ENCODE peak calls at places on chromosomes 1 and 21, in nine cellular contexts. One of them, this sample, is unnamed.

GRCh38 chr1:61114178-61114870 is 32.0 kb downstream of the NFIA start:
- DNase-seq in epithelial cell of esophagus: no peak
- DNase-seq in NCI-H2081: no peak
- DNase-seq in activated T-helper 1 cell treated with anti-CD3 and anti-CD28 coated beads, Interleukin-12 subunit alpha, Interleukin-12 subunit beta, Interleukin-2, Interleukin-4 antibody, amounts not matched to agents 30 ng/mL and 10 ng/mL and 1 ng/mL, durations not matched to agents 14 hours and 24 hours and 36 hours: no peak
- DNase-seq in CD4-positive, alpha-beta T cell: no peak
- DNase-seq in stimulated activated naive CD8-positive, alpha-beta T cell treated with anti-CD3 and anti-CD28 coated beads, Interleukin-15, amount 100 ng/mL, for 72 hours: no peak
- DNase-seq in dermis blood vessel endothelial cell: no peak
- DNase-seq in gastrocnemius medialis: no peak
- DNase-seq in astrocyte of the cerebellum: no peak
- DNase-seq in this sample: no peak

GRCh38 chr1:70487910-70488665 is 77.0 kb downstream of the CTH start:
- DNase-seq in astrocyte of the cerebellum: no peak
- DNase-seq in dermis blood vessel endothelial cell: peak
- DNase-seq in gastrocnemius medialis: no peak
- DNase-seq in activated T-helper 1 cell treated with anti-CD3 and anti-CD28 coated beads, Interleukin-12 subunit alpha, Interleukin-12 subunit beta, Interleukin-2, Interleukin-4 antibody, amounts not matched to agents 30 ng/mL and 10 ng/mL and 1 ng/mL, durations not matched to agents 14 hours and 24 hours and 36 hours: no peak
- DNase-seq in NCI-H2081: peak
- DNase-seq in stimulated activated naive CD8-positive, alpha-beta T cell treated with anti-CD3 and anti-CD28 coated beads, Interleukin-15, amount 100 ng/mL, for 72 hours: peak
- DNase-seq in epithelial cell of esophagus: peak
- DNase-seq in CD4-positive, alpha-beta T cell: no peak
- DNase-seq in this sample: no peak

GRCh38 chr1:28114844-28115243 is 26.4 kb upstream of the EYA3 start:
- DNase-seq in activated T-helper 1 cell treated with anti-CD3 and anti-CD28 coated beads, Interleukin-12 subunit alpha, Interleukin-12 subunit beta, Interleukin-2, Interleukin-4 antibody, amounts not matched to agents 30 ng/mL and 10 ng/mL and 1 ng/mL, durations not matched to agents 14 hours and 24 hours and 36 hours: no peak
- DNase-seq in gastrocnemius medialis: no peak
- DNase-seq in epithelial cell of esophagus: no peak
- DNase-seq in dermis blood vessel endothelial cell: no peak
- DNase-seq in CD4-positive, alpha-beta T cell: no peak
- DNase-seq in NCI-H2081: no peak
- DNase-seq in astrocyte of the cerebellum: no peak
- DNase-seq in stimulated activated naive CD8-positive, alpha-beta T cell treated with anti-CD3 and anti-CD28 coated beads, Interleukin-15, amount 100 ng/mL, for 72 hours: no peak
- DNase-seq in this sample: no peak

GRCh38 chr1:224387302-224387912 is 30.7 kb downstream of the CNIH4 start:
- DNase-seq in gastrocnemius medialis: no peak
- DNase-seq in epithelial cell of esophagus: no peak
- DNase-seq in dermis blood vessel endothelial cell: no peak
- DNase-seq in stimulated activated naive CD8-positive, alpha-beta T cell treated with anti-CD3 and anti-CD28 coated beads, Interleukin-15, amount 100 ng/mL, for 72 hours: no peak
- DNase-seq in activated T-helper 1 cell treated with anti-CD3 and anti-CD28 coated beads, Interleukin-12 subunit alpha, Interleukin-12 subunit beta, Interleukin-2, Interleukin-4 antibody, amounts not matched to agents 30 ng/mL and 10 ng/mL and 1 ng/mL, durations not matched to agents 14 hours and 24 hours and 36 hours: no peak
- DNase-seq in astrocyte of the cerebellum: no peak
- DNase-seq in CD4-positive, alpha-beta T cell: no peak
- DNase-seq in NCI-H2081: no peak
- DNase-seq in this sample: no peak

GRCh38 chr1:150487763-150488115 is 520 bp downstream of the TARS2 start:
- DNase-seq in gastrocnemius medialis: no peak
- DNase-seq in CD4-positive, alpha-beta T cell: peak
- DNase-seq in NCI-H2081: peak
- DNase-seq in epithelial cell of esophagus: no peak
- DNase-seq in astrocyte of the cerebellum: no peak
- DNase-seq in activated T-helper 1 cell treated with anti-CD3 and anti-CD28 coated beads, Interleukin-12 subunit alpha, Interleukin-12 subunit beta, Interleukin-2, Interleukin-4 antibody, amounts not matched to agents 30 ng/mL and 10 ng/mL and 1 ng/mL, durations not matched to agents 14 hours and 24 hours and 36 hours: no peak
- DNase-seq in stimulated activated naive CD8-positive, alpha-beta T cell treated with anti-CD3 and anti-CD28 coated beads, Interleukin-15, amount 100 ng/mL, for 72 hours: no peak
- DNase-seq in dermis blood vessel endothelial cell: peak
- DNase-seq in this sample: no peak

GRCh38 chr21:31459457-31459856 is 115.4 kb upstream of the TIAM1 start:
- DNase-seq in gastrocnemius medialis: no peak
- DNase-seq in stimulated activated naive CD8-positive, alpha-beta T cell treated with anti-CD3 and anti-CD28 coated beads, Interleukin-15, amount 100 ng/mL, for 72 hours: no peak
- DNase-seq in CD4-positive, alpha-beta T cell: no peak
- DNase-seq in NCI-H2081: no peak
- DNase-seq in activated T-helper 1 cell treated with anti-CD3 and anti-CD28 coated beads, Interleukin-12 subunit alpha, Interleukin-12 subunit beta, Interleukin-2, Interleukin-4 antibody, amounts not matched to agents 30 ng/mL and 10 ng/mL and 1 ng/mL, durations not matched to agents 14 hours and 24 hours and 36 hours: no peak
- DNase-seq in epithelial cell of esophagus: peak
- DNase-seq in astrocyte of the cerebellum: no peak
- DNase-seq in dermis blood vessel endothelial cell: no peak
- DNase-seq in this sample: no peak

GRCh38 chr1:35590476-35591040 is 17.4 kb downstream of the TFAP2E start:
- DNase-seq in astrocyte of the cerebellum: no peak
- DNase-seq in stimulated activated naive CD8-positive, alpha-beta T cell treated with anti-CD3 and anti-CD28 coated beads, Interleukin-15, amount 100 ng/mL, for 72 hours: peak
- DNase-seq in activated T-helper 1 cell treated with anti-CD3 and anti-CD28 coated beads, Interleukin-12 subunit alpha, Interleukin-12 subunit beta, Interleukin-2, Interleukin-4 antibody, amounts not matched to agents 30 ng/mL and 10 ng/mL and 1 ng/mL, durations not matched to agents 14 hours and 24 hours and 36 hours: no peak
- DNase-seq in dermis blood vessel endothelial cell: no peak
- DNase-seq in CD4-positive, alpha-beta T cell: no peak
- DNase-seq in gastrocnemius medialis: no peak
- DNase-seq in epithelial cell of esophagus: no peak
- DNase-seq in NCI-H2081: no peak
- DNase-seq in this sample: no peak

GRCh38 chr1:25484096-25484495 is 53.4 kb downstream of the MACO1 start:
- DNase-seq in CD4-positive, alpha-beta T cell: no peak
- DNase-seq in activated T-helper 1 cell treated with anti-CD3 and anti-CD28 coated beads, Interleukin-12 subunit alpha, Interleukin-12 subunit beta, Interleukin-2, Interleukin-4 antibody, amounts not matched to agents 30 ng/mL and 10 ng/mL and 1 ng/mL, durations not matched to agents 14 hours and 24 hours and 36 hours: no peak
- DNase-seq in gastrocnemius medialis: peak
- DNase-seq in astrocyte of the cerebellum: no peak
- DNase-seq in NCI-H2081: no peak
- DNase-seq in epithelial cell of esophagus: no peak
- DNase-seq in dermis blood vessel endothelial cell: no peak
- DNase-seq in stimulated activated naive CD8-positive, alpha-beta T cell treated with anti-CD3 and anti-CD28 coated beads, Interleukin-15, amount 100 ng/mL, for 72 hours: no peak
- DNase-seq in this sample: no peak

GRCh38 chr1:65904681-65905083 is 112.0 kb downstream of the PDE4B start:
- DNase-seq in stimulated activated naive CD8-positive, alpha-beta T cell treated with anti-CD3 and anti-CD28 coated beads, Interleukin-15, amount 100 ng/mL, for 72 hours: no peak
- DNase-seq in activated T-helper 1 cell treated with anti-CD3 and anti-CD28 coated beads, Interleukin-12 subunit alpha, Interleukin-12 subunit beta, Interleukin-2, Interleukin-4 antibody, amounts not matched to agents 30 ng/mL and 10 ng/mL and 1 ng/mL, durations not matched to agents 14 hours and 24 hours and 36 hours: no peak
- DNase-seq in CD4-positive, alpha-beta T cell: no peak
- DNase-seq in NCI-H2081: no peak
- DNase-seq in astrocyte of the cerebellum: no peak
- DNase-seq in epithelial cell of esophagus: peak
- DNase-seq in gastrocnemius medialis: no peak
- DNase-seq in dermis blood vessel endothelial cell: no peak
- DNase-seq in this sample: peak

GRCh38 chr1:169201084-169201619 is 94.7 kb downstream of the ATP1B1 start:
- DNase-seq in stimulated activated naive CD8-positive, alpha-beta T cell treated with anti-CD3 and anti-CD28 coated beads, Interleukin-15, amount 100 ng/mL, for 72 hours: no peak
- DNase-seq in activated T-helper 1 cell treated with anti-CD3 and anti-CD28 coated beads, Interleukin-12 subunit alpha, Interleukin-12 subunit beta, Interleukin-2, Interleukin-4 antibody, amounts not matched to agents 30 ng/mL and 10 ng/mL and 1 ng/mL, durations not matched to agents 14 hours and 24 hours and 36 hours: no peak
- DNase-seq in NCI-H2081: no peak
- DNase-seq in epithelial cell of esophagus: peak
- DNase-seq in gastrocnemius medialis: no peak
- DNase-seq in astrocyte of the cerebellum: peak
- DNase-seq in CD4-positive, alpha-beta T cell: no peak
- DNase-seq in dermis blood vessel endothelial cell: no peak
- DNase-seq in this sample: no peak

GRCh38 chr1:75308365-75308764 is 174.2 kb downstream of the LHX8 start:
- DNase-seq in astrocyte of the cerebellum: no peak
- DNase-seq in CD4-positive, alpha-beta T cell: no peak
- DNase-seq in epithelial cell of esophagus: no peak
- DNase-seq in dermis blood vessel endothelial cell: no peak
- DNase-seq in gastrocnemius medialis: no peak
- DNase-seq in NCI-H2081: no peak
- DNase-seq in activated T-helper 1 cell treated with anti-CD3 and anti-CD28 coated beads, Interleukin-12 subunit alpha, Interleukin-12 subunit beta, Interleukin-2, Interleukin-4 antibody, amounts not matched to agents 30 ng/mL and 10 ng/mL and 1 ng/mL, durations not matched to agents 14 hours and 24 hours and 36 hours: no peak
- DNase-seq in stimulated activated naive CD8-positive, alpha-beta T cell treated with anti-CD3 and anti-CD28 coated beads, Interleukin-15, amount 100 ng/mL, for 72 hours: no peak
- DNase-seq in this sample: no peak

GRCh38 chr1:97919568-97920261 is 1.1 kb downstream of the DPYD start:
- DNase-seq in gastrocnemius medialis: no peak
- DNase-seq in stimulated activated naive CD8-positive, alpha-beta T cell treated with anti-CD3 and anti-CD28 coated beads, Interleukin-15, amount 100 ng/mL, for 72 hours: no peak
- DNase-seq in dermis blood vessel endothelial cell: peak
- DNase-seq in NCI-H2081: no peak
- DNase-seq in activated T-helper 1 cell treated with anti-CD3 and anti-CD28 coated beads, Interleukin-12 subunit alpha, Interleukin-12 subunit beta, Interleukin-2, Interleukin-4 antibody, amounts not matched to agents 30 ng/mL and 10 ng/mL and 1 ng/mL, durations not matched to agents 14 hours and 24 hours and 36 hours: no peak
- DNase-seq in astrocyte of the cerebellum: no peak
- DNase-seq in epithelial cell of esophagus: no peak
- DNase-seq in CD4-positive, alpha-beta T cell: no peak
- DNase-seq in this sample: no peak

GRCh38 chr1:220990417-220991337 is 111.4 kb downstream of the HLX start:
- DNase-seq in activated T-helper 1 cell treated with anti-CD3 and anti-CD28 coated beads, Interleukin-12 subunit alpha, Interleukin-12 subunit beta, Interleukin-2, Interleukin-4 antibody, amounts not matched to agents 30 ng/mL and 10 ng/mL and 1 ng/mL, durations not matched to agents 14 hours and 24 hours and 36 hours: no peak
- DNase-seq in CD4-positive, alpha-beta T cell: no peak
- DNase-seq in astrocyte of the cerebellum: no peak
- DNase-seq in stimulated activated naive CD8-positive, alpha-beta T cell treated with anti-CD3 and anti-CD28 coated beads, Interleukin-15, amount 100 ng/mL, for 72 hours: no peak
- DNase-seq in NCI-H2081: no peak
- DNase-seq in gastrocnemius medialis: no peak
- DNase-seq in epithelial cell of esophagus: peak
- DNase-seq in dermis blood vessel endothelial cell: peak
- DNase-seq in this sample: peak

GRCh38 chr1:15866696-15867687 is 19.5 kb downstream of the SPEN start:
- DNase-seq in epithelial cell of esophagus: no peak
- DNase-seq in NCI-H2081: no peak
- DNase-seq in astrocyte of the cerebellum: peak
- DNase-seq in CD4-positive, alpha-beta T cell: no peak
- DNase-seq in dermis blood vessel endothelial cell: no peak
- DNase-seq in gastrocnemius medialis: no peak
- DNase-seq in activated T-helper 1 cell treated with anti-CD3 and anti-CD28 coated beads, Interleukin-12 subunit alpha, Interleukin-12 subunit beta, Interleukin-2, Interleukin-4 antibody, amounts not matched to agents 30 ng/mL and 10 ng/mL and 1 ng/mL, durations not matched to agents 14 hours and 24 hours and 36 hours: no peak
- DNase-seq in stimulated activated naive CD8-positive, alpha-beta T cell treated with anti-CD3 and anti-CD28 coated beads, Interleukin-15, amount 100 ng/mL, for 72 hours: no peak
- DNase-seq in this sample: no peak

GRCh38 chr1:30101016-30101415 is 622.4 kb downstream of the MATN1 start:
- DNase-seq in epithelial cell of esophagus: no peak
- DNase-seq in dermis blood vessel endothelial cell: no peak
- DNase-seq in NCI-H2081: no peak
- DNase-seq in CD4-positive, alpha-beta T cell: no peak
- DNase-seq in gastrocnemius medialis: no peak
- DNase-seq in astrocyte of the cerebellum: no peak
- DNase-seq in stimulated activated naive CD8-positive, alpha-beta T cell treated with anti-CD3 and anti-CD28 coated beads, Interleukin-15, amount 100 ng/mL, for 72 hours: no peak
- DNase-seq in activated T-helper 1 cell treated with anti-CD3 and anti-CD28 coated beads, Interleukin-12 subunit alpha, Interleukin-12 subunit beta, Interleukin-2, Interleukin-4 antibody, amounts not matched to agents 30 ng/mL and 10 ng/mL and 1 ng/mL, durations not matched to agents 14 hours and 24 hours and 36 hours: no peak
- DNase-seq in this sample: no peak

GRCh38 chr1:77834771-77835334 is 53.6 kb upstream of the NEXN start:
- DNase-seq in epithelial cell of esophagus: peak
- DNase-seq in activated T-helper 1 cell treated with anti-CD3 and anti-CD28 coated beads, Interleukin-12 subunit alpha, Interleukin-12 subunit beta, Interleukin-2, Interleukin-4 antibody, amounts not matched to agents 30 ng/mL and 10 ng/mL and 1 ng/mL, durations not matched to agents 14 hours and 24 hours and 36 hours: no peak
- DNase-seq in NCI-H2081: no peak
- DNase-seq in gastrocnemius medialis: peak
- DNase-seq in CD4-positive, alpha-beta T cell: no peak
- DNase-seq in stimulated activated naive CD8-positive, alpha-beta T cell treated with anti-CD3 and anti-CD28 coated beads, Interleukin-15, amount 100 ng/mL, for 72 hours: no peak
- DNase-seq in dermis blood vessel endothelial cell: peak
- DNase-seq in astrocyte of the cerebellum: no peak
- DNase-seq in this sample: peak

GRCh38 chr1:168135982-168136708 is 585 bp downstream of the GPR161 start:
- DNase-seq in activated T-helper 1 cell treated with anti-CD3 and anti-CD28 coated beads, Interleukin-12 subunit alpha, Interleukin-12 subunit beta, Interleukin-2, Interleukin-4 antibody, amounts not matched to agents 30 ng/mL and 10 ng/mL and 1 ng/mL, durations not matched to agents 14 hours and 24 hours and 36 hours: no peak
- DNase-seq in gastrocnemius medialis: no peak
- DNase-seq in NCI-H2081: no peak
- DNase-seq in astrocyte of the cerebellum: no peak
- DNase-seq in stimulated activated naive CD8-positive, alpha-beta T cell treated with anti-CD3 and anti-CD28 coated beads, Interleukin-15, amount 100 ng/mL, for 72 hours: peak
- DNase-seq in CD4-positive, alpha-beta T cell: no peak
- DNase-seq in epithelial cell of esophagus: peak
- DNase-seq in dermis blood vessel endothelial cell: peak
- DNase-seq in this sample: peak

GRCh38 chr1:165697491-165697880 is 876 bp downstream of the ALDH9A1 start:
- DNase-seq in activated T-helper 1 cell treated with anti-CD3 and anti-CD28 coated beads, Interleukin-12 subunit alpha, Interleukin-12 subunit beta, Interleukin-2, Interleukin-4 antibody, amounts not matched to agents 30 ng/mL and 10 ng/mL and 1 ng/mL, durations not matched to agents 14 hours and 24 hours and 36 hours: no peak
- DNase-seq in gastrocnemius medialis: no peak
- DNase-seq in CD4-positive, alpha-beta T cell: no peak
- DNase-seq in dermis blood vessel endothelial cell: no peak
- DNase-seq in NCI-H2081: no peak
- DNase-seq in stimulated activated naive CD8-positive, alpha-beta T cell treated with anti-CD3 and anti-CD28 coated beads, Interleukin-15, amount 100 ng/mL, for 72 hours: no peak
- DNase-seq in astrocyte of the cerebellum: no peak
- DNase-seq in epithelial cell of esophagus: peak
- DNase-seq in this sample: no peak

GRCh38 chr1:43454270-43455011 is 710 bp upstream of the HYI start:
- DNase-seq in NCI-H2081: peak
- DNase-seq in CD4-positive, alpha-beta T cell: peak
- DNase-seq in activated T-helper 1 cell treated with anti-CD3 and anti-CD28 coated beads, Interleukin-12 subunit alpha, Interleukin-12 subunit beta, Interleukin-2, Interleukin-4 antibody, amounts not matched to agents 30 ng/mL and 10 ng/mL and 1 ng/mL, durations not matched to agents 14 hours and 24 hours and 36 hours: peak
- DNase-seq in astrocyte of the cerebellum: peak
- DNase-seq in gastrocnemius medialis: peak
- DNase-seq in dermis blood vessel endothelial cell: peak
- DNase-seq in stimulated activated naive CD8-positive, alpha-beta T cell treated with anti-CD3 and anti-CD28 coated beads, Interleukin-15, amount 100 ng/mL, for 72 hours: peak
- DNase-seq in epithelial cell of esophagus: peak
- DNase-seq in this sample: peak

GRCh38 chr1:165629848-165630628 is 996 bp upstream of the MGST3 start:
- DNase-seq in stimulated activated naive CD8-positive, alpha-beta T cell treated with anti-CD3 and anti-CD28 coated beads, Interleukin-15, amount 100 ng/mL, for 72 hours: no peak
- DNase-seq in astrocyte of the cerebellum: no peak
- DNase-seq in gastrocnemius medialis: peak
- DNase-seq in NCI-H2081: peak
- DNase-seq in CD4-positive, alpha-beta T cell: no peak
- DNase-seq in activated T-helper 1 cell treated with anti-CD3 and anti-CD28 coated beads, Interleukin-12 subunit alpha, Interleukin-12 subunit beta, Interleukin-2, Interleukin-4 antibody, amounts not matched to agents 30 ng/mL and 10 ng/mL and 1 ng/mL, durations not matched to agents 14 hours and 24 hours and 36 hours: no peak
- DNase-seq in epithelial cell of esophagus: no peak
- DNase-seq in dermis blood vessel endothelial cell: no peak
- DNase-seq in this sample: no peak

GRCh38 chr1:109959974-109960744 is 24.4 kb upstream of the AHCYL1 start:
- DNase-seq in CD4-positive, alpha-beta T cell: no peak
- DNase-seq in stimulated activated naive CD8-positive, alpha-beta T cell treated with anti-CD3 and anti-CD28 coated beads, Interleukin-15, amount 100 ng/mL, for 72 hours: no peak
- DNase-seq in astrocyte of the cerebellum: no peak
- DNase-seq in activated T-helper 1 cell treated with anti-CD3 and anti-CD28 coated beads, Interleukin-12 subunit alpha, Interleukin-12 subunit beta, Interleukin-2, Interleukin-4 antibody, amounts not matched to agents 30 ng/mL and 10 ng/mL and 1 ng/mL, durations not matched to agents 14 hours and 24 hours and 36 hours: no peak
- DNase-seq in epithelial cell of esophagus: peak
- DNase-seq in dermis blood vessel endothelial cell: no peak
- DNase-seq in gastrocnemius medialis: no peak
- DNase-seq in NCI-H2081: peak
- DNase-seq in this sample: peak

GRCh38 chr1:221862971-221863370 is 121.1 kb upstream of the DUSP10 start:
- DNase-seq in dermis blood vessel endothelial cell: no peak
- DNase-seq in NCI-H2081: no peak
- DNase-seq in stimulated activated naive CD8-positive, alpha-beta T cell treated with anti-CD3 and anti-CD28 coated beads, Interleukin-15, amount 100 ng/mL, for 72 hours: no peak
- DNase-seq in epithelial cell of esophagus: no peak
- DNase-seq in astrocyte of the cerebellum: no peak
- DNase-seq in gastrocnemius medialis: peak
- DNase-seq in activated T-helper 1 cell treated with anti-CD3 and anti-CD28 coated beads, Interleukin-12 subunit alpha, Interleukin-12 subunit beta, Interleukin-2, Interleukin-4 antibody, amounts not matched to agents 30 ng/mL and 10 ng/mL and 1 ng/mL, durations not matched to agents 14 hours and 24 hours and 36 hours: no peak
- DNase-seq in CD4-positive, alpha-beta T cell: no peak
- DNase-seq in this sample: no peak

GRCh38 chr1:211829343-211830054 is 1.1 kb downstream of the LPGAT1 start:
- DNase-seq in astrocyte of the cerebellum: no peak
- DNase-seq in NCI-H2081: no peak
- DNase-seq in epithelial cell of esophagus: peak
- DNase-seq in gastrocnemius medialis: no peak
- DNase-seq in CD4-positive, alpha-beta T cell: no peak
- DNase-seq in dermis blood vessel endothelial cell: peak
- DNase-seq in activated T-helper 1 cell treated with anti-CD3 and anti-CD28 coated beads, Interleukin-12 subunit alpha, Interleukin-12 subunit beta, Interleukin-2, Interleukin-4 antibody, amounts not matched to agents 30 ng/mL and 10 ng/mL and 1 ng/mL, durations not matched to agents 14 hours and 24 hours and 36 hours: no peak
- DNase-seq in stimulated activated naive CD8-positive, alpha-beta T cell treated with anti-CD3 and anti-CD28 coated beads, Interleukin-15, amount 100 ng/mL, for 72 hours: no peak
- DNase-seq in this sample: peak

GRCh38 chr1:15833069-15833679 is 14.3 kb upstream of the SPEN start:
- DNase-seq in epithelial cell of esophagus: peak
- DNase-seq in NCI-H2081: peak
- DNase-seq in CD4-positive, alpha-beta T cell: peak
- DNase-seq in gastrocnemius medialis: peak
- DNase-seq in activated T-helper 1 cell treated with anti-CD3 and anti-CD28 coated beads, Interleukin-12 subunit alpha, Interleukin-12 subunit beta, Interleukin-2, Interleukin-4 antibody, amounts not matched to agents 30 ng/mL and 10 ng/mL and 1 ng/mL, durations not matched to agents 14 hours and 24 hours and 36 hours: peak
- DNase-seq in dermis blood vessel endothelial cell: peak
- DNase-seq in astrocyte of the cerebellum: no peak
- DNase-seq in stimulated activated naive CD8-positive, alpha-beta T cell treated with anti-CD3 and anti-CD28 coated beads, Interleukin-15, amount 100 ng/mL, for 72 hours: peak
- DNase-seq in this sample: peak

GRCh38 chr1:202207292-202207691 is 13.7 kb downstream of the LGR6 start:
- DNase-seq in astrocyte of the cerebellum: peak
- DNase-seq in activated T-helper 1 cell treated with anti-CD3 and anti-CD28 coated beads, Interleukin-12 subunit alpha, Interleukin-12 subunit beta, Interleukin-2, Interleukin-4 antibody, amounts not matched to agents 30 ng/mL and 10 ng/mL and 1 ng/mL, durations not matched to agents 14 hours and 24 hours and 36 hours: no peak
- DNase-seq in gastrocnemius medialis: no peak
- DNase-seq in dermis blood vessel endothelial cell: peak
- DNase-seq in NCI-H2081: no peak
- DNase-seq in CD4-positive, alpha-beta T cell: no peak
- DNase-seq in stimulated activated naive CD8-positive, alpha-beta T cell treated with anti-CD3 and anti-CD28 coated beads, Interleukin-15, amount 100 ng/mL, for 72 hours: no peak
- DNase-seq in epithelial cell of esophagus: peak
- DNase-seq in this sample: peak

GRCh38 chr1:162062542-162063015 is 6.9 kb upstream of the NOS1AP start:
- DNase-seq in CD4-positive, alpha-beta T cell: no peak
- DNase-seq in activated T-helper 1 cell treated with anti-CD3 and anti-CD28 coated beads, Interleukin-12 subunit alpha, Interleukin-12 subunit beta, Interleukin-2, Interleukin-4 antibody, amounts not matched to agents 30 ng/mL and 10 ng/mL and 1 ng/mL, durations not matched to agents 14 hours and 24 hours and 36 hours: no peak
- DNase-seq in stimulated activated naive CD8-positive, alpha-beta T cell treated with anti-CD3 and anti-CD28 coated beads, Interleukin-15, amount 100 ng/mL, for 72 hours: no peak
- DNase-seq in dermis blood vessel endothelial cell: no peak
- DNase-seq in NCI-H2081: peak
- DNase-seq in epithelial cell of esophagus: no peak
- DNase-seq in gastrocnemius medialis: no peak
- DNase-seq in astrocyte of the cerebellum: peak
- DNase-seq in this sample: peak

GRCh38 chr1:84426376-84426775 is 28.1 kb downstream of the DNASE2B start:
- DNase-seq in activated T-helper 1 cell treated with anti-CD3 and anti-CD28 coated beads, Interleukin-12 subunit alpha, Interleukin-12 subunit beta, Interleukin-2, Interleukin-4 antibody, amounts not matched to agents 30 ng/mL and 10 ng/mL and 1 ng/mL, durations not matched to agents 14 hours and 24 hours and 36 hours: no peak
- DNase-seq in CD4-positive, alpha-beta T cell: no peak
- DNase-seq in epithelial cell of esophagus: no peak
- DNase-seq in dermis blood vessel endothelial cell: no peak
- DNase-seq in NCI-H2081: no peak
- DNase-seq in gastrocnemius medialis: no peak
- DNase-seq in astrocyte of the cerebellum: no peak
- DNase-seq in stimulated activated naive CD8-positive, alpha-beta T cell treated with anti-CD3 and anti-CD28 coated beads, Interleukin-15, amount 100 ng/mL, for 72 hours: no peak
- DNase-seq in this sample: no peak

GRCh38 chr1:28067523-28068090 is 20.8 kb downstream of the EYA3 start:
- DNase-seq in gastrocnemius medialis: no peak
- DNase-seq in epithelial cell of esophagus: no peak
- DNase-seq in activated T-helper 1 cell treated with anti-CD3 and anti-CD28 coated beads, Interleukin-12 subunit alpha, Interleukin-12 subunit beta, Interleukin-2, Interleukin-4 antibody, amounts not matched to agents 30 ng/mL and 10 ng/mL and 1 ng/mL, durations not matched to agents 14 hours and 24 hours and 36 hours: no peak
- DNase-seq in stimulated activated naive CD8-positive, alpha-beta T cell treated with anti-CD3 and anti-CD28 coated beads, Interleukin-15, amount 100 ng/mL, for 72 hours: no peak
- DNase-seq in astrocyte of the cerebellum: no peak
- DNase-seq in NCI-H2081: no peak
- DNase-seq in dermis blood vessel endothelial cell: no peak
- DNase-seq in CD4-positive, alpha-beta T cell: no peak
- DNase-seq in this sample: no peak

GRCh38 chr1:53765656-53766055 is 26.7 kb upstream of the GLIS1 start:
- DNase-seq in CD4-positive, alpha-beta T cell: no peak
- DNase-seq in epithelial cell of esophagus: no peak
- DNase-seq in stimulated activated naive CD8-positive, alpha-beta T cell treated with anti-CD3 and anti-CD28 coated beads, Interleukin-15, amount 100 ng/mL, for 72 hours: no peak
- DNase-seq in NCI-H2081: no peak
- DNase-seq in activated T-helper 1 cell treated with anti-CD3 and anti-CD28 coated beads, Interleukin-12 subunit alpha, Interleukin-12 subunit beta, Interleukin-2, Interleukin-4 antibody, amounts not matched to agents 30 ng/mL and 10 ng/mL and 1 ng/mL, durations not matched to agents 14 hours and 24 hours and 36 hours: no peak
- DNase-seq in dermis blood vessel endothelial cell: peak
- DNase-seq in astrocyte of the cerebellum: no peak
- DNase-seq in gastrocnemius medialis: no peak
- DNase-seq in this sample: no peak

GRCh38 chr1:64471218-64471719 is 1.3 kb downstream of the CACHD1 start:
- DNase-seq in NCI-H2081: no peak
- DNase-seq in CD4-positive, alpha-beta T cell: no peak
- DNase-seq in activated T-helper 1 cell treated with anti-CD3 and anti-CD28 coated beads, Interleukin-12 subunit alpha, Interleukin-12 subunit beta, Interleukin-2, Interleukin-4 antibody, amounts not matched to agents 30 ng/mL and 10 ng/mL and 1 ng/mL, durations not matched to agents 14 hours and 24 hours and 36 hours: no peak
- DNase-seq in gastrocnemius medialis: no peak
- DNase-seq in stimulated activated naive CD8-positive, alpha-beta T cell treated with anti-CD3 and anti-CD28 coated beads, Interleukin-15, amount 100 ng/mL, for 72 hours: peak
- DNase-seq in astrocyte of the cerebellum: no peak
- DNase-seq in epithelial cell of esophagus: peak
- DNase-seq in dermis blood vessel endothelial cell: peak
- DNase-seq in this sample: peak

GRCh38 chr1:235990376-235990795 is 74.5 kb downstream of the NID1 start:
- DNase-seq in gastrocnemius medialis: no peak
- DNase-seq in activated T-helper 1 cell treated with anti-CD3 and anti-CD28 coated beads, Interleukin-12 subunit alpha, Interleukin-12 subunit beta, Interleukin-2, Interleukin-4 antibody, amounts not matched to agents 30 ng/mL and 10 ng/mL and 1 ng/mL, durations not matched to agents 14 hours and 24 hours and 36 hours: no peak
- DNase-seq in astrocyte of the cerebellum: no peak
- DNase-seq in CD4-positive, alpha-beta T cell: no peak
- DNase-seq in NCI-H2081: no peak
- DNase-seq in epithelial cell of esophagus: no peak
- DNase-seq in stimulated activated naive CD8-positive, alpha-beta T cell treated with anti-CD3 and anti-CD28 coated beads, Interleukin-15, amount 100 ng/mL, for 72 hours: no peak
- DNase-seq in dermis blood vessel endothelial cell: no peak
- DNase-seq in this sample: peak